ENCODE peak calls at places on chromosomes 5 and 9, in four cellular contexts. H is RWPE2, G is AG09319, P is H9. W is an unnamed sample.

GRCh38 chr9:128298535-128299482 is 22.7 kb downstream of the SWI5 start:
- DNase-seq in H (no peak), G (no peak), P (no peak), W (no peak)

GRCh38 chr9:132743886-132744544 is 73.8 kb downstream of the GTF3C4 start:
- DNase-seq in H (no peak), G (no peak), P (no peak), W (no peak)

GRCh38 chr5:131305906-131306305 is 42.1 kb downstream of the CDC42SE2 start:
- DNase-seq in H (no peak), G (no peak), P (no peak), W (no peak)

GRCh38 chr9:70420267-70421019 is 6.0 kb upstream of the KLF9 start:
- DNase-seq in H (peak), G (peak), P (peak), W (peak)

GRCh38 chr9:93007529-93008058 is 50.9 kb upstream of the SUSD3 start:
- DNase-seq in H (no peak), G (no peak), P (peak), W (no peak)

GRCh38 chr9:135502168-135502872 is 1.8 kb downstream of the MRPS2 start:
- DNase-seq in H (peak), G (no peak), P (no peak), W (no peak)

GRCh38 chr5:134638760-134639201 is 6.2 kb upstream of the SAR1B start:
- DNase-seq in H (peak), G (no peak), P (no peak), W (no peak)

GRCh38 chr5:10283927-10284635 is 23.6 kb downstream of the CMBL start:
- DNase-seq in H (peak), G (peak), P (peak), W (peak)

GRCh38 chr9:1429328-1429727 is 379.2 kb downstream of the DMRT2 start:
- DNase-seq in H (no peak), G (no peak), P (no peak), W (peak)

GRCh38 chr5:65050826-65051498 is 282.2 kb downstream of the CWC27 start:
- DNase-seq in H (no peak), G (no peak), P (no peak), W (no peak)

GRCh38 chr5:170681013-170681433 is 102.5 kb upstream of the GABRP start:
- DNase-seq in H (no peak), G (no peak), P (peak), W (peak)

GRCh38 chr9:113563856-113564514 is 100.5 kb downstream of the RGS3 start:
- DNase-seq in H (peak), G (no peak), P (no peak), W (no peak)

GRCh38 chr9:137000177-137000930 is 4.0 kb upstream of the CLIC3 start:
- DNase-seq in H (no peak), G (no peak), P (no peak), W (no peak)

GRCh38 chr5:315488-316209 is 5.9 kb upstream of the AHRR start:
- DNase-seq in H (peak), G (no peak), P (no peak), W (no peak)

GRCh38 chr5:90878549-90879196 is 320.1 kb downstream of the ADGRV1 start:
- DNase-seq in H (no peak), G (no peak), P (no peak), W (no peak)

GRCh38 chr5:41115281-41115680 is 44.1 kb upstream of the MROH2B start:
- DNase-seq in H (no peak), G (peak), P (no peak), W (no peak)

GRCh38 chr5:24986326-24986725 is 341.5 kb upstream of the CDH10 start:
- DNase-seq in H (no peak), G (no peak), P (no peak), W (no peak)
- TF ChIP-seq CTCF in H (no peak), G (no peak), P (no peak), W (no peak)

GRCh38 chr5:124743534-124744169 is 2.8 kb downstream of the ZNF608 start:
- DNase-seq in H (no peak), G (no peak), P (no peak), W (no peak)

GRCh38 chr5:124742983-124743533 is 3.4 kb downstream of the ZNF608 start:
- DNase-seq in H (peak), G (no peak), P (no peak), W (no peak)

GRCh38 chr5:124745367-124746251 is 830 bp downstream of the ZNF608 start:
- DNase-seq in H (no peak), G (no peak), P (no peak), W (no peak)

GRCh38 chr5:124742521-124742920 is 3.9 kb downstream of the ZNF608 start:
- DNase-seq in H (no peak), G (no peak), P (no peak), W (no peak)

GRCh38 chr5:124744170-124744911 is 2.1 kb downstream of the ZNF608 start:
- DNase-seq in H (no peak), G (no peak), P (no peak), W (peak)
- TF ChIP-seq CTCF in H (no peak), G (peak), P (no peak), W (no peak)

GRCh38 chr5:106843812-106844416 is 826.8 kb downstream of the EFNA5 start:
- DNase-seq in H (no peak), G (no peak), P (no peak), W (no peak)
- TF ChIP-seq CTCF in H (peak), G (peak), P (peak), W (peak)

GRCh38 chr9:89945133-89945532 is 340.3 kb downstream of the GADD45G start:
- DNase-seq in H (no peak), G (no peak), P (peak), W (peak)
- TF ChIP-seq CTCF in H (no peak), G (no peak), P (peak), W (peak)

W was measured in endothelial cell.